ENCODE peak calls at places on chromosome 17, in five cellular contexts. R is NCI-H524; T is prostate gland; W is activated T-cell treated with anti-CD3 and anti-CD28 coated beads, Interleukin-2, amount 50 U/mL, for 72 hours; I is IMR-90. E is an unnamed sample.

GRCh38 chr17:82913304-82914043 is 73.7 kb upstream of the ZNF750 start:
- DNase-seq in I (no peak), R (no peak), W (no peak), T (no peak), E (no peak)

GRCh38 chr17:43327421-43327820 is 71.4 kb upstream of the ARL4D start:
- DNase-seq in R (no peak), T (no peak), W (no peak), I (peak; percentile 20), E (no peak)

GRCh38 chr17:6576038-6576437 is 19.7 kb upstream of the PITPNM3 start:
- DNase-seq in R (no peak), I (no peak), T (no peak), W (no peak), E (no peak)

GRCh38 chr17:69602969-69603368 is 188.5 kb downstream of the MAP2K6 start:
- DNase-seq in W (no peak), R (no peak), T (no peak), I (no peak), E (no peak)

GRCh38 chr17:836154-836553 is 54.0 kb downstream of the MRM3 start:
- DNase-seq in I (no peak), T (no peak), W (no peak), R (no peak), E (no peak)

GRCh38 chr17:1162116-1162855 is 17.5 kb downstream of the ABR start:
- DNase-seq in I (no peak), R (no peak), T (no peak), W (no peak), E (no peak)

GRCh38 chr17:77749316-77749715 is 209.2 kb upstream of the TNRC6C start:
- DNase-seq in W (no peak), T (no peak), R (no peak), I (no peak), E (peak; percentile 47)

GRCh38 chr17:1511290-1511689 is 5.1 kb downstream of the INPP5K start:
- DNase-seq in I (no peak), W (no peak), R (no peak), T (peak; percentile 52), E (no peak)

GRCh38 chr17:75830168-75831031 is 13.8 kb downstream of the UNC13D start:
- DNase-seq in R (no peak), T (no peak), W (peak; percentile 48), I (no peak), E (no peak)

GRCh38 chr17:14318109-14318905 is 17.4 kb downstream of the HS3ST3B1 start:
- DNase-seq in I (no peak), W (no peak), T (no peak), R (no peak), E (no peak)

GRCh38 chr17:70905796-70906195 is 736.5 kb downstream of the KCNJ2 start:
- DNase-seq in W (no peak), T (no peak), I (peak; percentile 100), R (no peak), E (no peak)

GRCh38 chr17:57166803-57167202 is 81.8 kb downstream of the AKAP1 start:
- DNase-seq in R (no peak), W (no peak), T (no peak), I (no peak), E (no peak)

GRCh38 chr17:49510059-49510719 is 15.1 kb downstream of the NGFR start:
- DNase-seq in T (no peak), R (no peak), W (no peak), I (no peak), E (no peak)

GRCh38 chr17:39212200-39212810 is 12.2 kb downstream of the RPL19 start:
- DNase-seq in T (no peak), R (no peak), W (no peak), I (no peak), E (no peak)

GRCh38 chr17:77936881-77937280 is 21.6 kb upstream of the TNRC6C start:
- DNase-seq in T (no peak), I (no peak), R (no peak), W (no peak), E (no peak)

GRCh38 chr17:33277436-33278100 is 15.5 kb downstream of the ASIC2 start:
- DNase-seq in I (no peak), W (no peak), T (no peak), R (no peak), E (no peak)

GRCh38 chr17:31216053-31216751 is 80.8 kb downstream of the OMG start:
- DNase-seq in I (peak; percentile 92), R (peak; percentile 27), T (no peak), W (no peak), E (no peak)

GRCh38 chr17:48132375-48132774 is 24.8 kb downstream of the SNX11 start:
- DNase-seq in I (no peak), R (no peak), T (no peak), W (no peak), E (no peak)

GRCh38 chr17:68351395-68351794 is 60.1 kb downstream of the ARSG start:
- DNase-seq in R (no peak), I (no peak), T (no peak), W (no peak), E (no peak)

GRCh38 chr17:28912281-28912937 is 9.5 kb upstream of the DHRS13 start:
- DNase-seq in T (no peak), I (no peak), R (no peak), W (no peak), E (no peak)

GRCh38 chr17:32100971-32101631 is 41.2 kb upstream of the RHOT1 start:
- DNase-seq in T (no peak), I (no peak), R (no peak), W (no peak), E (peak; percentile 41)

GRCh38 chr17:65656390-65657250 is 95.2 kb upstream of the AXIN2 start:
- DNase-seq in T (no peak), I (peak; percentile 26), W (peak; percentile 81), R (no peak), E (no peak)

GRCh38 chr17:40648326-40648968 is 829 bp upstream of the SMARCE1 start:
- DNase-seq in W (no peak), T (peak; percentile 24), R (peak; percentile 46), I (peak; percentile 19), E (no peak)

GRCh38 chr17:51342257-51342656 is 81.9 kb downstream of the UTP18 start:
- DNase-seq in T (no peak), W (no peak), R (no peak), I (no peak), E (no peak)

GRCh38 chr17:5832886-5833285 is 237.3 kb upstream of the WSCD1 start:
- DNase-seq in T (no peak), R (no peak), I (peak; percentile 83), W (no peak), E (no peak)

GRCh38 chr17:7589204-7589868 is 558 bp downstream of the SOX15 start:
- DNase-seq in T (peak; percentile 86), W (peak; percentile 72), I (peak; percentile 83), R (no peak), E (peak; percentile 96)

GRCh38 chr17:40326832-40327199 is 17.8 kb downstream of the RARA start:
- DNase-seq in T (no peak), W (no peak), R (no peak), I (no peak), E (no peak)

GRCh38 chr17:7445011-7445927 is at the start of gene CHRNB1:
- DNase-seq in W (peak; percentile 50), R (no peak), T (no peak), I (peak; percentile 27), E (peak; percentile 91)

GRCh38 chr17:78256705-78257559 is 25.5 kb downstream of the TMEM235 start:
- DNase-seq in W (no peak), T (no peak), R (no peak), I (no peak), E (no peak)

GRCh38 chr17:7001562-7001961 is 5.7 kb downstream of the ALOX12 start:
- DNase-seq in R (no peak), T (no peak), I (no peak), W (no peak), E (no peak)

GRCh38 chr17:39573447-39574298 is 34.0 kb downstream of the NEUROD2 start:
- DNase-seq in W (peak; percentile 48), R (peak; percentile 26), I (peak; percentile 58), T (peak; percentile 75), E (peak; percentile 92)

GRCh38 chr17:79592641-79593040 is 18.2 kb downstream of the RBFOX3 start:
- DNase-seq in W (no peak), R (no peak), I (no peak), T (no peak), E (no peak)

GRCh38 chr17:36611345-36612072 is 10.1 kb downstream of the MRM1 start:
- DNase-seq in T (no peak), W (no peak), I (peak; percentile 85), R (no peak), E (no peak)

GRCh38 chr17:82020874-82021727 is 1.6 kb downstream of the CENPX start:
- DNase-seq in T (peak; percentile 72), W (peak; percentile 74), I (peak; percentile 75), R (peak; percentile 68), E (no peak)

GRCh38 chr17:2190014-2190413 is 113.6 kb downstream of the SMG6 start:
- DNase-seq in R (no peak), I (no peak), W (no peak), T (no peak), E (no peak)

GRCh38 chr17:16419074-16419928 is 3.9 kb downstream of the TRPV2 start:
- DNase-seq in I (peak; percentile 94), T (no peak), R (no peak), W (peak; percentile 83), E (no peak)

GRCh38 chr17:81843713-81844326 is 9.0 kb upstream of the PPP1R27 start:
- DNase-seq in W (no peak), R (no peak), I (no peak), T (no peak), E (no peak)

E was measured in posterior vena cava.